ENCODE peak calls at places on chromosomes 2 and 18, in four cellular contexts. Y is GM12864, W is tibial artery, B is WTC11. M is an unnamed sample.

GRCh38 chr2:105005601-105006000 is 32.3 kb upstream of the MRPS9 start:
- DNase-seq in Y (no peak), W (no peak), B (no peak), M (no peak)

GRCh38 chr2:157173740-157174184 is 83.7 kb upstream of the GALNT5 start:
- DNase-seq in Y (no peak), W (no peak), B (no peak), M (no peak)

GRCh38 chr2:135744761-135745314 is 3.2 kb downstream of the UBXN4 start:
- DNase-seq in Y (peak), W (no peak), B (peak), M (peak)

GRCh38 chr2:82507657-82508056 is 1951.4 kb downstream of the SUCLG1 start:
- DNase-seq in Y (no peak), W (no peak), B (no peak), M (no peak)

GRCh38 chr2:10390369-10390801 is 57.7 kb downstream of the ODC1 start:
- DNase-seq in Y (no peak), W (no peak), B (no peak), M (no peak)

GRCh38 chr2:28071221-28071620 is 180.7 kb downstream of the BABAM2 start:
- DNase-seq in Y (no peak), W (no peak), B (no peak), M (no peak)

GRCh38 chr18:63144748-63145147 is 174.8 kb downstream of the BCL2 start:
- DNase-seq in Y (no peak), W (peak), B (no peak), M (no peak)

GRCh38 chr2:73981081-73981968 is 3.4 kb upstream of the TET3 start:
- DNase-seq in Y (no peak), W (no peak), B (peak), M (peak)

GRCh38 chr2:893311-893710 is 57.3 kb upstream of the SNTG2 start:
- DNase-seq in Y (no peak), W (no peak), B (peak), M (no peak)

GRCh38 chr2:75241696-75242095 is 42.4 kb upstream of the TACR1 start:
- DNase-seq in Y (no peak), W (no peak), B (no peak), M (no peak)

GRCh38 chr2:43210467-43211303 is 15.7 kb downstream of the ZFP36L2 start:
- DNase-seq in Y (no peak), W (peak), B (no peak), M (no peak)

GRCh38 chr18:36672437-36673344 is 156.1 kb downstream of the TPGS2 start:
- DNase-seq in Y (no peak), W (no peak), B (no peak), M (no peak)

GRCh38 chr2:235551965-235552364 is 58.1 kb downstream of the AGAP1 start:
- DNase-seq in Y (no peak), W (peak), B (peak), M (no peak)
- TF ChIP-seq CTCF in Y (peak), W (no peak), B (no peak), M (no peak)

GRCh38 chr2:65017335-65017734 is 28.1 kb downstream of the SLC1A4 start:
- DNase-seq in Y (no peak), W (no peak), B (no peak), M (peak)
- TF ChIP-seq CTCF in Y (peak), W (no peak), B (no peak), M (peak)

GRCh38 chr2:19851116-19851515 is 50.7 kb downstream of the TTC32 start:
- DNase-seq in Y (no peak), W (no peak), B (peak), M (no peak)
- TF ChIP-seq CTCF in Y (peak), W (no peak), B (no peak), M (no peak)

GRCh38 chr18:76528477-76529432 is 33.7 kb upstream of the ZNF516 start:
- DNase-seq in Y (no peak), W (peak), B (no peak), M (no peak)
- TF ChIP-seq CTCF in Y (no peak), W (no peak), B (no peak), M (no peak)

DNA sequence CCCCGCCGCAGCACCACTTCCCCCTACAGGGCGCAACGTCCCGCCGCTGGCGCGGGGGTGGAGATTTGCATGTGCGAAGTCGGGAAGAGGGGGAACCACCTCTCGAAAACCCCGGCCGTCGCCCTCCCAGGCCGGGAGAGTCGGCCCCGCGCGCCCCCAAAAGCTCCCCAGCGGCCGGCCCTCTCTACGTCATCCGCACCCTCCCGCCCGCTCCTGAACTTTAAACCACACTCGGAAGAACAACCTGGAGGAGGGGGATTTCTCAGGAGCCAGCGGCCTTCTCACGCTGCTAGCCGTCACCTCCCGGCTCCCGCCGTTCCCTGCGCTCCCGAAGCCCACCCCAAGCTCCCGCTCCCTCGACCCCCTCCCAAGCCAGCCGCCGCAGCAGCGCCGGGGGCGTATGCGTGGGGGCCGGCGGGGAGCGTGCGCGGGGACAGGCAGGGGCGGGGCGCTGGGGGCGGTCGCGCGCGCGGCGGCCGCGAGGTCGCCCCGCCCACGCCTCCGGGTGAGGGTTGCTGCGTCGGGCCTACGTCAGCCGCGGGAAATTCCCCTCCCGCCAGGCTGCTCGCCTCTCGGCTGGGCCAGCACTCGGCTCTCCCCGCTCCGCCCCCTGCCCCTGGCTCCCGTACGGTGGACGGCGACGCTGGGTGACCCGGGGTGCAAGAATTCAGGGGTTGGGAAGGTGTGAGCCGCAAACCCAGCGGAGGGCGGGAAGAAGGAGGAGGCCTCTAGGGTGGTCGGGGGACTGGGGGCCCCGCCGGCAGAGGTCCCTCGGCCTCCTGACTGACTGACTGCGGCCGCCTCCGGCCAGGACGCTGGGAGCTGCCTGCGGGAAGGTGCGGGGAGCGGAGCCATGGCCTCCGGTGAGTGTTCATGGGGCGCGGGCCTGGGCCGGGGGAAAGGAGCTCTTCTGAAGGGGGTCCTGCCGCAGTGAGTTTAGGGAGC is at the start of gene REL:
- DNase-seq in Y (peak), W (peak), B (peak), M (peak)
- TF ChIP-seq CTCF in Y (peak), W (no peak), B (no peak), M (peak)

DNA sequence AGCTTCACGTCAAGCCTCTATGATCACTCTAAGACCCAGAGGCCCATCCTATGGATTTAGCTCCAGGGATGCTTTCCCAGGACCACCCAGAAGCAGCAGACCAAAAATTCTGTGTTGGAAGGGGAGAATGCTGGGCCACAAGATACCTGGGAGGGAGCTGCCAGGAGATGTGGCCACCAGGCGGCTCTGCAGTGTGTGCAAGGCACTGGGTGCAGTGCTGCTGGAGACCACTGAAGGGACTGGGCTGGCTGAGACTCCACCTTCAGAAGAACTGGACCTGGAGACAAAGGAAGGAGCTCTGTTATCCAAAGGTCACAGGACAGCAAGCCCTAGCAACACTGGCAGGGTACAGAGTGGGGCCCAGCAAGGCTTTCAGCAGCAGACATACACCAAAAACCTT is 34.0 kb downstream of the KANSL3 start:
- DNase-seq in Y (no peak), W (no peak), B (peak), M (no peak)
- TF ChIP-seq CTCF in Y (peak), W (no peak), B (no peak), M (no peak)

GRCh38 chr2:240257940-240258580 is 117.6 kb upstream of the OTOS start:
- DNase-seq in Y (no peak), W (no peak), B (no peak), M (no peak)
- TF ChIP-seq CTCF in Y (no peak), W (no peak), B (no peak), M (no peak)

GRCh38 chr2:127158614-127159290 is 51.8 kb upstream of the BIN1 start:
- DNase-seq in Y (no peak), W (no peak), B (no peak), M (peak)

GRCh38 chr2:127157114-127157513 is 50.2 kb upstream of the BIN1 start:
- DNase-seq in Y (no peak), W (no peak), B (no peak), M (no peak)

GRCh38 chr2:127154985-127155650 is 48.2 kb upstream of the BIN1 start:
- DNase-seq in Y (no peak), W (peak), B (no peak), M (no peak)

GRCh38 chr2:127155901-127156300 is 48.9 kb upstream of the BIN1 start:
- DNase-seq in Y (no peak), W (peak), B (no peak), M (no peak)

GRCh38 chr2:127157651-127158460 is 50.9 kb upstream of the BIN1 start:
- DNase-seq in Y (no peak), W (no peak), B (peak), M (no peak)
- TF ChIP-seq CTCF in Y (peak), W (no peak), B (no peak), M (peak)

GRCh38 chr2:31065356-31065755 is 72.9 kb downstream of the GALNT14 start:
- DNase-seq in Y (no peak), W (no peak), B (no peak), M (no peak)
- TF ChIP-seq CTCF in Y (no peak), W (no peak), B (no peak), M (no peak)

GRCh38 chr2:153870308-153870707 is 1.4 kb upstream of the GALNT13 start:
- DNase-seq in Y (no peak), W (no peak), B (no peak), M (no peak)
- TF ChIP-seq CTCF in Y (no peak), W (no peak), B (no peak), M (no peak)

M was measured in GM13977.